ENCODE peak calls at places on chromosomes 12 and 14, in ten cellular contexts. S is GM20000; Z is Panc1; O is KG1; T is stimulated activated CD8-positive, alpha-beta memory T cell treated with anti-CD3 and anti-CD28 coated beads, Interleukin-15, amount 100 ng/mL, for 4 hours; P is left lung; J is H9; H is Peyer's patch; E is ovary; Y is effector memory CD4-positive, alpha-beta T cell. D is an unnamed sample.

GRCh38 chr14:85248881-85249635 is 280.9 kb upstream of the FLRT2 start:
- DNase-seq in T (no peak), O (no peak), E (peak; percentile 61), Z (no peak), H (no peak), J (no peak), Y (no peak), P (no peak), S (no peak), D (no peak)

GRCh38 chr14:94646481-94646880 is 34.3 kb downstream of the SERPINA3 start:
- DNase-seq in Z (no peak), H (no peak), E (no peak), Y (no peak), S (no peak), T (no peak), J (no peak), O (no peak), P (no peak), D (no peak)

GRCh38 chr12:30858471-30858870 is 68.1 kb upstream of the TSPAN11 start:
- DNase-seq in J (no peak), P (no peak), E (no peak), O (no peak), H (no peak), Y (no peak), T (no peak), Z (no peak), S (no peak), D (no peak)

GRCh38 chr12:72057330-72057911 is 118.8 kb downstream of the TPH2 start:
- DNase-seq in P (no peak), H (no peak), E (no peak), Z (no peak), J (no peak), S (no peak), T (no peak), Y (no peak), O (no peak), D (no peak)

GRCh38 chr12:52389313-52390207 is 4.1 kb upstream of the KRT84 start:
- DNase-seq in Y (no peak), E (no peak), J (peak; percentile 62), H (peak; percentile 27), Z (no peak), P (no peak), O (no peak), S (no peak), T (no peak), D (no peak)

GRCh38 chr14:68607081-68607851 is 185.6 kb downstream of the ZFP36L1 start:
- DNase-seq in O (peak; percentile 18), J (no peak), T (no peak), P (no peak), Z (no peak), E (peak; percentile 62), Y (no peak), S (no peak), H (no peak), D (no peak)

GRCh38 chr12:92421042-92421441 is 275.4 kb upstream of the BTG1 start:
- DNase-seq in H (no peak), T (no peak), Y (no peak), J (no peak), S (no peak), P (no peak), E (no peak), O (no peak), Z (no peak), D (no peak)

GRCh38 chr14:104546591-104547309 is 32.8 kb upstream of the C14orf180 start:
- DNase-seq in Z (no peak), P (no peak), S (no peak), Y (no peak), O (no peak), J (no peak), E (no peak), T (no peak), H (peak; percentile 20), D (no peak)

GRCh38 chr12:131591714-131592709 is 118.9 kb upstream of the SFSWAP start:
- DNase-seq in O (no peak), S (no peak), P (no peak), Z (no peak), E (no peak), T (no peak), J (no peak), Y (no peak), H (no peak), D (no peak)

GRCh38 chr12:130075497-130076076 is 86.7 kb upstream of the FZD10 start:
- DNase-seq in O (no peak), Z (no peak), P (no peak), T (no peak), J (peak; percentile 56), E (no peak), S (no peak), H (no peak), Y (no peak), D (no peak)

GRCh38 chr14:54920052-54920451 is 17.4 kb upstream of the GCH1 start:
- DNase-seq in Z (no peak), Y (no peak), T (no peak), H (no peak), E (no peak), S (no peak), O (no peak), P (no peak), J (no peak), D (no peak)

GRCh38 chr14:104864267-104865068 is 600 bp upstream of the CEP170B start:
- DNase-seq in P (peak; percentile 86), E (no peak), O (no peak), Z (no peak), J (peak; percentile 93), H (peak; percentile 96), Y (no peak), T (no peak), S (no peak), D (no peak)

GRCh38 chr14:75705014-75705413 is 44.0 kb downstream of the TTLL5 start:
- DNase-seq in H (no peak), J (no peak), P (no peak), Z (no peak), O (no peak), Y (no peak), T (no peak), E (no peak), S (no peak), D (no peak)

D was measured in naive thymus-derived CD8-positive, alpha-beta T cell.